ENCODE peak calls at places on chromosomes 6 and 20, in eight cellular contexts. Y is globus pallidus, O is cardiac muscle cell, J is activated T-cell treated with anti-CD3 and anti-CD28 coated beads for 4 hours, C is GDM1, Q is NB4, T is lower lobe of right lung, H is RCC 7860. Z is an unnamed sample.

GRCh38 chr6:23218751-23219150 is 649.4 kb downstream of the HDGFL1 start:
- DNase-seq in Q (no peak), C (no peak), T (no peak), J (no peak), Y (peak), H (no peak), O (no peak), Z (peak)

GRCh38 chr6:31113861-31114539 is 600 bp upstream of the PSORS1C1 start:
- DNase-seq in C (no peak), Q (no peak), Y (no peak), H (peak), T (no peak), O (peak), J (no peak), Z (no peak)

GRCh38 chr20:47675190-47676142 is 109.8 kb downstream of the SULF2 start:
- DNase-seq in J (no peak), Y (no peak), Q (no peak), H (no peak), O (no peak), T (no peak), C (no peak), Z (no peak)

GRCh38 chr20:53205046-53205445 is 232.9 kb downstream of the TSHZ2 start:
- DNase-seq in Q (no peak), J (no peak), H (no peak), T (no peak), O (no peak), C (no peak), Y (no peak), Z (no peak)

GRCh38 chr20:15654208-15654649 is 919.0 kb downstream of the KIF16B start:
- DNase-seq in O (peak), J (no peak), Q (peak), C (peak), H (peak), Y (peak), T (no peak), Z (peak)

GRCh38 chr6:106757722-106758467 is 128.5 kb downstream of the QRSL1 start:
- DNase-seq in Q (no peak), H (no peak), Y (no peak), C (no peak), O (no peak), T (no peak), J (no peak), Z (no peak)

GRCh38 chr20:44730441-44730840 is 15.2 kb upstream of the KCNK15 start:
- DNase-seq in C (no peak), H (peak), Y (no peak), J (no peak), T (peak), Q (no peak), O (no peak), Z (no peak)

GRCh38 chr20:12698817-12699216 is 310.0 kb upstream of the SPTLC3 start:
- DNase-seq in T (no peak), Q (no peak), Y (no peak), J (no peak), O (no peak), H (no peak), C (no peak), Z (no peak)

GRCh38 chr6:80163754-80164187 is 57.3 kb downstream of the BCKDHB start:
- DNase-seq in O (peak), J (no peak), C (no peak), Y (no peak), T (no peak), H (peak), Q (peak), Z (no peak)

GRCh38 chr6:2183235-2183634 is 62.2 kb downstream of the GMDS start:
- DNase-seq in Y (no peak), J (no peak), H (no peak), T (no peak), C (no peak), O (no peak), Q (no peak), Z (no peak)

GRCh38 chr6:119350202-119351004 is 842 bp upstream of the MAN1A1 start:
- DNase-seq in Y (no peak), J (peak), O (peak), C (peak), H (no peak), Q (peak), T (no peak), Z (no peak)

GRCh38 chr20:36162272-36162966 is 7.9 kb downstream of the EPB41L1 start:
- DNase-seq in C (no peak), J (no peak), H (no peak), Q (peak), O (no peak), T (no peak), Y (no peak), Z (no peak)

GRCh38 chr6:84967389-84967788 is 203.0 kb upstream of the TBX18 start:
- DNase-seq in O (peak), H (peak), Q (peak), T (no peak), J (no peak), Y (no peak), C (no peak), Z (no peak)

GRCh38 chr6:157711060-157711459 is 112.0 kb upstream of the SNX9 start:
- DNase-seq in T (no peak), C (no peak), H (no peak), J (no peak), Q (no peak), O (no peak), Y (no peak), Z (no peak)

GRCh38 chr20:44810391-44811149 is at the start of gene RIMS4:
- DNase-seq in Q (no peak), T (no peak), O (peak), J (no peak), H (no peak), C (no peak), Y (no peak), Z (no peak)

GRCh38 chr20:51650685-51651134 is 108.2 kb upstream of the NFATC2 start:
- DNase-seq in H (peak), T (peak), J (no peak), C (peak), O (no peak), Q (peak), Y (peak), Z (no peak)

GRCh38 chr20:1876217-1876921 is 18.8 kb upstream of the SIRPA start:
- DNase-seq in C (no peak), Q (no peak), O (no peak), T (no peak), J (no peak), Y (no peak), H (no peak), Z (no peak)

GRCh38 chr20:2387180-2387577 is 6.5 kb downstream of the TGM6 start:
- DNase-seq in O (peak), Q (peak), C (peak), H (no peak), T (no peak), J (peak), Y (no peak), Z (no peak)

GRCh38 chr20:63311186-63311832 is 18.3 kb downstream of the COL20A1 start:
- DNase-seq in J (no peak), O (no peak), Q (no peak), T (no peak), Y (no peak), H (no peak), C (no peak), Z (no peak)

GRCh38 chr6:51314965-51315364 is 496.3 kb downstream of the TFAP2B start:
- DNase-seq in Y (no peak), O (no peak), T (no peak), J (no peak), C (no peak), Q (no peak), H (no peak), Z (no peak)

GRCh38 chr6:7910298-7910653 is 312 bp downstream of the TXNDC5 start:
- DNase-seq in H (no peak), Y (no peak), O (no peak), C (no peak), J (no peak), Q (no peak), T (no peak), Z (no peak)

GRCh38 chr20:63536241-63536977 is 767 bp downstream of the PTK6 start:
- DNase-seq in Y (no peak), Q (peak), O (no peak), C (no peak), H (peak), J (no peak), T (no peak), Z (no peak)

GRCh38 chr20:38523697-38524096 is 51.1 kb downstream of the RALGAPB start:
- DNase-seq in O (no peak), Q (peak), H (peak), T (no peak), Y (no peak), J (no peak), C (no peak), Z (no peak)

GRCh38 chr6:87336367-87336766 is 7.3 kb upstream of the GJB7 start:
- DNase-seq in J (no peak), T (no peak), Q (no peak), C (no peak), O (peak), H (no peak), Y (no peak), Z (no peak)

GRCh38 chr6:130159876-130160415 is 62.8 kb downstream of the SAMD3 start:
- DNase-seq in Y (no peak), O (no peak), T (no peak), C (no peak), J (no peak), H (no peak), Q (no peak), Z (no peak)

GRCh38 chr6:93418448-93419303 is 683 bp downstream of the EPHA7 start:
- DNase-seq in O (peak), Q (no peak), J (no peak), T (peak), C (no peak), Y (peak), H (no peak), Z (no peak)

GRCh38 chr6:114747995-114748625 is 405.3 kb upstream of the HS3ST5 start:
- DNase-seq in C (no peak), J (no peak), Q (peak), Y (peak), O (peak), H (no peak), T (peak), Z (peak)

GRCh38 chr6:44271914-44272313 is 1.7 kb downstream of the TMEM151B start:
- DNase-seq in O (no peak), C (no peak), T (no peak), Q (no peak), H (no peak), Y (no peak), J (no peak), Z (no peak)

GRCh38 chr20:29873946-29874345 is 1383.5 kb upstream of the DEFB115 start:
- DNase-seq in C (no peak), Q (peak), O (peak), J (no peak), H (no peak), T (peak), Y (no peak), Z (no peak)

GRCh38 chr20:3661836-3662665 is 1.1 kb downstream of the GFRA4 start:
- DNase-seq in O (no peak), C (no peak), J (no peak), H (no peak), T (no peak), Q (no peak), Y (no peak), Z (no peak)

GRCh38 chr20:11716239-11716944 is 201.3 kb upstream of the BTBD3 start:
- DNase-seq in H (peak), Q (peak), T (no peak), O (peak), C (no peak), Y (no peak), J (no peak), Z (no peak)

GRCh38 chr6:137514418-137514817 is 20.2 kb upstream of the OLIG3 start:
- DNase-seq in O (no peak), T (no peak), H (no peak), J (no peak), Q (no peak), C (no peak), Y (no peak), Z (no peak)